ENCODE peak calls at places on chromosomes 4 and X, in eight cellular contexts. X, D, B, Y, L, J, T and A are unnamed samples.

GRCh38 chrX:155056471-155056870 is 14.5 kb downstream of the CMC4 start:
- DNase-seq in D (no peak), J (no peak), T (no peak), X (no peak), Y (no peak), B (no peak), L (no peak), A (no peak)

GRCh38 chr4:31020363-31020762 is 300.2 kb downstream of the PCDH7 start:
- DNase-seq in D (no peak), X (no peak), Y (no peak), L (no peak), B (no peak), T (no peak), J (no peak), A (no peak)

GRCh38 chr4:93834371-93835066 is 6.0 kb downstream of the ATOH1 start:
- DNase-seq in D (no peak), B (no peak), Y (no peak), X (no peak), T (no peak), L (no peak), J (no peak), A (no peak)

GRCh38 chr4:158208931-158209640 is 1.2 kb upstream of the TMEM144 start:
- DNase-seq in Y (no peak), D (no peak), L (no peak), B (no peak), T (no peak), J (no peak), X (no peak), A (no peak)

GRCh38 chr4:141448490-141448889 is 187.9 kb upstream of the IL15 start:
- DNase-seq in J (no peak), X (no peak), Y (no peak), B (no peak), D (no peak), T (no peak), L (no peak), A (no peak)

GRCh38 chr4:146132445-146132844 is 43.1 kb upstream of the LSM6 start:
- DNase-seq in J (no peak), Y (no peak), X (no peak), T (peak; percentile 29), L (no peak), B (no peak), D (no peak), A (no peak)

GRCh38 chr4:120088507-120088906 is 21.9 kb upstream of the MAD2L1 start:
- DNase-seq in L (no peak), D (no peak), B (no peak), Y (no peak), J (no peak), X (no peak), T (no peak), A (no peak)

GRCh38 chr4:113738251-113738650 is 23.3 kb downstream of the CAMK2D start:
- DNase-seq in Y (no peak), B (no peak), X (no peak), T (no peak), J (no peak), D (no peak), L (no peak), A (no peak)

GRCh38 chr4:141158219-141158618 is 24.9 kb upstream of the RNF150 start:
- DNase-seq in T (no peak), Y (no peak), D (no peak), J (no peak), L (no peak), B (no peak), X (peak; percentile 16), A (no peak)

GRCh38 chrX:55142206-55142918 is 53.5 kb downstream of the PAGE2 start:
- DNase-seq in J (no peak), B (peak; percentile 6), T (no peak), X (no peak), L (no peak), Y (no peak), D (no peak), A (peak; percentile 15)

GRCh38 chrX:132435222-132435621 is 53.6 kb downstream of the MBNL3 start:
- DNase-seq in Y (no peak), L (no peak), D (no peak), B (no peak), X (no peak), T (no peak), J (no peak), A (no peak)

DNA sequence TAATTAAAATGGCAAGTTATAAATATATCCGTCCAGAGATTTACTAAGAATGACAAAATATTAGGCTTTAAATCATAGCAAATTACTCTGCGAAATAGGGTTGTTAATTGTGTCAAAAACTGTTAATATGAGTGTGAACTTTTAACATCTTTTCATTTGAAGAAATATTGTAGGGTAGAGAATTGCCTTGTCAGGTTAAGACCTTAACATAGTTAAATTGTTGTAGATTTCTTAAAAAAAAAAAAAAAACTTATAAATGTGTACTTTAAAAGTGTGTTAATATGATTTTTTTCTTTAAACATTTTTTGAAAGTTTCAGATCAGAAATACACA is 107.7 kb upstream of the TLR2 start:
- DNase-seq in D (no peak), L (no peak), Y (no peak), X (no peak), J (no peak), T (no peak), B (no peak), A (no peak)
- H3K4me1 ChIP-seq in D (no peaks in the 10 kb centered on the region), L (no peaks in the 10 kb centered on the region), Y (no peaks in the 10 kb centered on the region), X (peaks cover 3% of the 10 kb centered on the region), J (no peaks in the 10 kb centered on the region), T (peaks cover 26% of the 10 kb centered on the region), B (no peaks in the 10 kb centered on the region), A (peaks cover 33% of the 10 kb centered on the region)

DNA sequence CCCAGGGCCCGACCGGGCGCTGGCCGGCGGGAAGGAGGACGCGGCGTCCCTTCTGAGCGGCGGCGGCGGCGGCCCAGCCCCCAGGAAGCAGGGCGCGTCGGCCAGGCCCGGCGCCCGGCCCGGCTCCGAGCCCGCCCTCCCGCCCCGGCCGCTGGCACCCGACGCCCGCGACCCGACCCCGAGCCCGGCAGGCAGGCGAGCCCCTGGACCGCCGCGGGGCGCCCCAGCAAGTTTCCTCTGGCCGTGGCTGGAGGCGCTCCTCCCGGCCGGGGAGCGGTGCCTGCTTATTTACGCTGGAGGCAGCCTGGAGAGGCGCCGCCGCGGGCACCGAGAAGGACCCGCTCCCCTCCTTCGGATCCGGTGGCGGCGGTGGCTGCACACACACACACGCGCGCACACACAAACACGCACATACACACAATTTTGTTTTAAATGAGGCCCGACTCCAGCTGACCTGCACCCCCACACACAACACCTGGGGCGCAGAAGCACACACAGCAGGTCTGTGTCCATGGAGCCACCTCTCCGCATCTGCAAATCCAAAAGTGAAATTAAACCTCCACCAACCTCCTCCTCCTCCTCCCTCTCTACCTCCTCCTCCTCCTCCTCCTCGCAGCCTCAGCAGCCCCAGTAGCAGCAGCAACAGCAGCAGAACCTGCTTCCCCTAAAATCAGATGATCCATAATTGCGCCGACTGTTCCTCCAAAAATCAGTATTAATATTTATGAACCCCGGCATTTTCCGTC is 662 bp downstream of the IRF2 start:
- DNase-seq in D (peak; percentile 33), X (peak; percentile 24), J (no peak), Y (peak; percentile 33), L (peak; percentile 36), T (no peak), B (peak; percentile 15), A (peak; percentile 48)
- TF ChIP-seq POLR2A in D (no peak), X (no peak), J (no peak), Y (no peak), L (no peak), T (no peak), B (no peak), A (no peak)

GRCh38 chr4:1208970-1209704 is 36.8 kb upstream of the SPON2 start:
- DNase-seq in Y (peak; percentile 80), B (peak; percentile 41), T (no peak), X (no peak), J (no peak), L (peak; percentile 36), D (peak; percentile 61), A (peak; percentile 39)

GRCh38 chr4:1207157-1207470 is 34.7 kb upstream of the SPON2 start:
- DNase-seq in D (peak; percentile 23), X (no peak), B (no peak), L (peak; percentile 26), Y (no peak), J (peak; percentile 10), T (no peak), A (peak; percentile 1)

GRCh38 chr4:1209821-1210220 is 37.4 kb upstream of the SPON2 start:
- DNase-seq in L (peak; percentile 88), J (peak; percentile 66), T (peak; percentile 94), D (peak; percentile 93), B (no peak), X (no peak), Y (peak; percentile 93), A (peak; percentile 42)

GRCh38 chr4:1207603-1208265 is 35.4 kb upstream of the SPON2 start:
- DNase-seq in D (peak; percentile 84), Y (peak; percentile 82), X (no peak), B (no peak), J (peak; percentile 56), L (peak; percentile 81), T (no peak), A (peak; percentile 80)

DNA sequence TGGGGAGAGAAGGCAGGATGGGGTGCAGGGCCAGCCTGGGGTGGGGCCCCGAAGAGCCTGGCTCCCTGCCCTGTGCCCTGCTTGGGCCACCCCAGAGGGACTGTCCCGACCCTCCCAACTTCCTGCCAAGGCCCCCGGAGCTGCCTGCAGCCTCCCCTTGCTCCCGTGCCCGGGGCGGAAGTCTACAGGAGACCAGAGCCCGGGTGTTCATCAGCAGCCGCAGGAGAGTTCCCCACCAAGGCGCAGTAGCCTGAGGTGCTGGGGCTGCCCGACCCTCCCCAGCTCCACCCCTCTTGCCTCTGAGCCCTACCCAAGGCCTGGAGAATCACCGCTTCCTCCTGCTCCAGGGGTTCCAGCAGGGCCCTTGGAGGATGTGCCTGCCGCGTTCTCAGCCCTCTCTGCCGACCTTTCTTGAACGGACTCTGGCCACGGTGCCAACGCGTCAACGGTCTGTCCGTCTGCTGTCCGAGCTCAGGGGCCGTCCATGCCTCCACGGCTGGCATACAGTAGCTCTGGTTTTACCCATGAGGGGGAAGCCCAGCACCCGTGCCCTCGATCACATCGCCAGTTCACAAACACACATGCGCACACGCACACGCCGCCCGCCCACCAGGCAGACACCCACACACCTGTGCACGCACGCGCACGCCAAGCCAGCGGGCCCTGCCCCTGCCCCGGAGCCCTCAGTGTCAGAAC is 36.0 kb upstream of the SPON2 start:
- DNase-seq in L (peak; percentile 25), J (no peak), T (no peak), Y (no peak), B (no peak), D (peak; percentile 40), X (no peak), A (peak; percentile 18)
- H3K4me1 ChIP-seq in L (peaks cover 38% of the 10 kb centered on the region), J (peaks cover 5% of the 10 kb centered on the region), T (peaks cover 85% of the 10 kb centered on the region), Y (peaks cover 45% of the 10 kb centered on the region), B (peaks cover 52% of the 10 kb centered on the region), D (peaks cover 51% of the 10 kb centered on the region), X (no peaks in the 10 kb centered on the region), A (peaks cover 57% of the 10 kb centered on the region)

DNA sequence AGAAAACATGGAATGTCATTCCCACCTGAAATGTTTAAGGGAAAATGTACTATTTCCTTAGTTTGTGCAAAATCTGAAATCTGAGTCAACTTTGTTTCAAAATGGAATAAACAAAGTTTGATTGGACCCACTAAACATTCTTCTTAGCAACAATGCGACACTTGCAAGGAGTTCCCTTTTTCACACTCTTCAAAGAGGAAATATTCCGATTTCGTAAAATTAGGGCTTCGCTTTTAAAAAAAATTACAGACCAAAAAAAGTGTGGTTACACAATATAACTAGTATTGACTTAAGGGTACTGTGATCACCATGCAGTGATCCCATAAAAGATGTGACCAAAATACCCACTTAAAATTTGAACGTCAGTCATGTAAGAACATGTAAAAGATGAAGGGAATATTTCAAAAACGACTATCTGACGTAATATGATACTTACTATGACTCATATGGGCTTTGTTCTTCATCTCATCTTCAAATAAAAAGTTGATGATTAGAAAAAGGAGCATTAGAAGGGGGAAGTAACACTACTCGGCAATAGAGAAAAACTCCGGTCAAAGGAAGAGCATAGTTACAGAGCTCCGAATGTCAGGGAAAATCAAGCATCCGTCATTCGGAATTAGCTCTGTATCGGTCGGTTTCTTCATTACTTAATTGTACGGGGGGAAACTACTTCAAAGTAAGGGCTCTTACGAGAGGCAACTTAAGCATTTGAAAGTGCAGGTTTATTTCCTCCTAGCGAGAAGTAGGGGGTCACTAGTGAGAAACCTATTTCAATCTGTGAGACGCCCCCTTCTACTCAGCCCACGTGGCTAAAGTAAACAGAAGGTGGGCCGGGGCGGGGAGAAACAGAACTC is 1.4 kb upstream of the TET2 start:
- DNase-seq in T (no peak), J (no peak), Y (no peak), X (no peak), D (no peak), B (no peak), L (no peak), A (no peak)
- TF ChIP-seq POLR2A in T (no peak), J (no peak), Y (no peak), X (no peak), D (no peak), B (no peak), L (no peak), A (no peak)